ENCODE peak calls at places on chromosome 21, in ten cellular contexts. One of them, this sample, is unnamed.

GRCh38 chr21:33411949-33412430 is 8.8 kb downstream of the IFNGR2 start:
- DNase-seq in uterus: no peak
- DNase-seq in CD8-positive, alpha-beta T cell: no peak
- DNase-seq in left ventricle myocardium inferior: no peak
- DNase-seq in GM13976: no peak
- DNase-seq in colonic mucosa: peak; percentile 70
- DNase-seq in lower lobe of right lung: no peak
- DNase-seq in mucosa of descending colon: peak; percentile 75
- DNase-seq in HL-60: no peak
- DNase-seq in endothelial cell: no peak
- DNase-seq in this sample: no peak

GRCh38 chr21:34284613-34285160 is 79.1 kb upstream of the KCNE2 start:
- DNase-seq in GM13976: no peak
- DNase-seq in CD8-positive, alpha-beta T cell: no peak
- DNase-seq in mucosa of descending colon: no peak
- DNase-seq in uterus: no peak
- DNase-seq in colonic mucosa: no peak
- DNase-seq in left ventricle myocardium inferior: no peak
- DNase-seq in lower lobe of right lung: no peak
- DNase-seq in endothelial cell: no peak
- DNase-seq in HL-60: no peak
- DNase-seq in this sample: no peak

GRCh38 chr21:37636152-37636860 is 269.7 kb downstream of the DYRK1A start:
- DNase-seq in lower lobe of right lung: no peak
- DNase-seq in HL-60: no peak
- DNase-seq in colonic mucosa: no peak
- DNase-seq in CD8-positive, alpha-beta T cell: no peak
- DNase-seq in endothelial cell: no peak
- DNase-seq in mucosa of descending colon: no peak
- DNase-seq in GM13976: no peak
- DNase-seq in uterus: no peak
- DNase-seq in left ventricle myocardium inferior: no peak
- DNase-seq in this sample: no peak

GRCh38 chr21:29418813-29419212 is 120.1 kb downstream of the BACH1 start:
- DNase-seq in GM13976: peak; percentile 27
- DNase-seq in endothelial cell: no peak
- DNase-seq in colonic mucosa: no peak
- DNase-seq in mucosa of descending colon: no peak
- DNase-seq in left ventricle myocardium inferior: no peak
- DNase-seq in CD8-positive, alpha-beta T cell: no peak
- DNase-seq in HL-60: no peak
- DNase-seq in uterus: no peak
- DNase-seq in lower lobe of right lung: no peak
- DNase-seq in this sample: peak; percentile 22

GRCh38 chr21:24658016-24658415 is 949.3 kb downstream of the MRPL39 start:
- DNase-seq in GM13976: no peak
- DNase-seq in CD8-positive, alpha-beta T cell: no peak
- DNase-seq in left ventricle myocardium inferior: no peak
- DNase-seq in uterus: no peak
- DNase-seq in HL-60: no peak
- DNase-seq in colonic mucosa: no peak
- DNase-seq in mucosa of descending colon: no peak
- DNase-seq in lower lobe of right lung: no peak
- DNase-seq in endothelial cell: no peak
- DNase-seq in this sample: no peak

GRCh38 chr21:31198575-31198974 is 145.5 kb downstream of the TIAM1 start:
- DNase-seq in lower lobe of right lung: no peak
- DNase-seq in left ventricle myocardium inferior: no peak
- DNase-seq in mucosa of descending colon: no peak
- DNase-seq in CD8-positive, alpha-beta T cell: no peak
- DNase-seq in endothelial cell: no peak
- DNase-seq in HL-60: no peak
- DNase-seq in colonic mucosa: no peak
- DNase-seq in uterus: no peak
- DNase-seq in GM13976: peak; percentile 43
- DNase-seq in this sample: peak; percentile 38

GRCh38 chr21:34802180-34802899 is 133.5 kb downstream of the CLIC6 start:
- DNase-seq in uterus: no peak
- DNase-seq in left ventricle myocardium inferior: no peak
- DNase-seq in CD8-positive, alpha-beta T cell: no peak
- DNase-seq in mucosa of descending colon: no peak
- DNase-seq in endothelial cell: no peak
- DNase-seq in GM13976: no peak
- DNase-seq in lower lobe of right lung: no peak
- DNase-seq in colonic mucosa: no peak
- DNase-seq in HL-60: no peak
- DNase-seq in this sample: no peak

GRCh38 chr21:34745557-34746255 is 76.9 kb downstream of the CLIC6 start:
- DNase-seq in left ventricle myocardium inferior: peak; percentile 57
- DNase-seq in HL-60: peak; percentile 79
- DNase-seq in endothelial cell: peak; percentile 76
- DNase-seq in uterus: peak; percentile 50
- DNase-seq in GM13976: peak; percentile 79
- DNase-seq in CD8-positive, alpha-beta T cell: peak; percentile 44
- DNase-seq in lower lobe of right lung: peak; percentile 80
- DNase-seq in colonic mucosa: peak; percentile 68
- DNase-seq in mucosa of descending colon: peak; percentile 62
- DNase-seq in this sample: peak; percentile 79

GRCh38 chr21:29674343-29674742 is 265.5 kb downstream of the GRIK1 start:
- DNase-seq in endothelial cell: no peak
- DNase-seq in HL-60: no peak
- DNase-seq in uterus: no peak
- DNase-seq in GM13976: no peak
- DNase-seq in colonic mucosa: no peak
- DNase-seq in left ventricle myocardium inferior: no peak
- DNase-seq in lower lobe of right lung: no peak
- DNase-seq in mucosa of descending colon: no peak
- DNase-seq in CD8-positive, alpha-beta T cell: no peak
- DNase-seq in this sample: no peak

GRCh38 chr21:42193131-42193671 is 25.7 kb upstream of the ABCG1 start:
- DNase-seq in colonic mucosa: peak; percentile 17
- DNase-seq in uterus: no peak
- DNase-seq in mucosa of descending colon: no peak
- DNase-seq in endothelial cell: no peak
- DNase-seq in left ventricle myocardium inferior: no peak
- DNase-seq in GM13976: no peak
- DNase-seq in HL-60: no peak
- DNase-seq in lower lobe of right lung: no peak
- DNase-seq in CD8-positive, alpha-beta T cell: peak; percentile 70
- DNase-seq in this sample: no peak

GRCh38 chr21:18249542-18250152 is 5.0 kb downstream of the CHODL start:
- DNase-seq in GM13976: no peak
- DNase-seq in left ventricle myocardium inferior: no peak
- DNase-seq in colonic mucosa: no peak
- DNase-seq in CD8-positive, alpha-beta T cell: no peak
- DNase-seq in lower lobe of right lung: no peak
- DNase-seq in mucosa of descending colon: no peak
- DNase-seq in uterus: no peak
- DNase-seq in HL-60: no peak
- DNase-seq in endothelial cell: no peak
- DNase-seq in this sample: no peak

GRCh38 chr21:42021751-42022430 is 11.7 kb upstream of the ZBTB21 start:
- DNase-seq in lower lobe of right lung: no peak
- DNase-seq in uterus: no peak
- DNase-seq in left ventricle myocardium inferior: no peak
- DNase-seq in GM13976: peak; percentile 16
- DNase-seq in endothelial cell: peak; percentile 15
- DNase-seq in mucosa of descending colon: no peak
- DNase-seq in colonic mucosa: no peak
- DNase-seq in HL-60: no peak
- DNase-seq in CD8-positive, alpha-beta T cell: no peak
- DNase-seq in this sample: no peak

GRCh38 chr21:30829659-30830058 is at the start of gene KRTAP7-1:
- DNase-seq in HL-60: no peak
- DNase-seq in left ventricle myocardium inferior: no peak
- DNase-seq in endothelial cell: no peak
- DNase-seq in uterus: no peak
- DNase-seq in mucosa of descending colon: no peak
- DNase-seq in colonic mucosa: no peak
- DNase-seq in GM13976: no peak
- DNase-seq in lower lobe of right lung: no peak
- DNase-seq in CD8-positive, alpha-beta T cell: no peak
- DNase-seq in this sample: no peak

GRCh38 chr21:32055305-32055704 is 182.5 kb downstream of the HUNK start:
- DNase-seq in mucosa of descending colon: no peak
- DNase-seq in GM13976: no peak
- DNase-seq in endothelial cell: no peak
- DNase-seq in colonic mucosa: no peak
- DNase-seq in CD8-positive, alpha-beta T cell: no peak
- DNase-seq in uterus: no peak
- DNase-seq in HL-60: no peak
- DNase-seq in left ventricle myocardium inferior: no peak
- DNase-seq in lower lobe of right lung: no peak
- DNase-seq in this sample: no peak

GRCh38 chr21:32884062-32884461 is 112.5 kb upstream of the PAXBP1 start:
- DNase-seq in uterus: no peak
- DNase-seq in endothelial cell: no peak
- DNase-seq in HL-60: no peak
- DNase-seq in mucosa of descending colon: no peak
- DNase-seq in colonic mucosa: no peak
- DNase-seq in left ventricle myocardium inferior: no peak
- DNase-seq in CD8-positive, alpha-beta T cell: no peak
- DNase-seq in GM13976: no peak
- DNase-seq in lower lobe of right lung: no peak
- DNase-seq in this sample: no peak

GRCh38 chr21:39125752-39126485 is 57.3 kb downstream of the PSMG1 start:
- DNase-seq in CD8-positive, alpha-beta T cell: no peak
- DNase-seq in lower lobe of right lung: no peak
- DNase-seq in left ventricle myocardium inferior: no peak
- DNase-seq in HL-60: peak; percentile 72
- DNase-seq in uterus: no peak
- DNase-seq in endothelial cell: peak; percentile 54
- DNase-seq in colonic mucosa: peak; percentile 68
- DNase-seq in mucosa of descending colon: peak; percentile 62
- DNase-seq in GM13976: peak; percentile 56
- DNase-seq in this sample: peak; percentile 39

GRCh38 chr21:39124852-39125251 is 58.4 kb downstream of the PSMG1 start:
- DNase-seq in GM13976: no peak
- DNase-seq in left ventricle myocardium inferior: no peak
- DNase-seq in CD8-positive, alpha-beta T cell: no peak
- DNase-seq in endothelial cell: no peak
- DNase-seq in HL-60: no peak
- DNase-seq in mucosa of descending colon: no peak
- DNase-seq in lower lobe of right lung: no peak
- DNase-seq in uterus: no peak
- DNase-seq in colonic mucosa: no peak
- DNase-seq in this sample: no peak

GRCh38 chr21:39123375-39123774 is 59.9 kb downstream of the PSMG1 start:
- DNase-seq in mucosa of descending colon: no peak
- DNase-seq in colonic mucosa: no peak
- DNase-seq in HL-60: no peak
- DNase-seq in left ventricle myocardium inferior: no peak
- DNase-seq in GM13976: no peak
- DNase-seq in lower lobe of right lung: no peak
- DNase-seq in uterus: no peak
- DNase-seq in endothelial cell: no peak
- DNase-seq in CD8-positive, alpha-beta T cell: no peak
- DNase-seq in this sample: no peak

GRCh38 chr21:39126486-39126806 is 56.8 kb downstream of the PSMG1 start:
- DNase-seq in CD8-positive, alpha-beta T cell: no peak
- DNase-seq in mucosa of descending colon: no peak
- DNase-seq in colonic mucosa: no peak
- DNase-seq in uterus: no peak
- DNase-seq in GM13976: no peak
- DNase-seq in endothelial cell: no peak
- DNase-seq in left ventricle myocardium inferior: no peak
- DNase-seq in lower lobe of right lung: no peak
- DNase-seq in HL-60: no peak
- DNase-seq in this sample: no peak

GRCh38 chr21:39127506-39127905 is 55.7 kb downstream of the PSMG1 start:
- DNase-seq in uterus: no peak
- DNase-seq in colonic mucosa: no peak
- DNase-seq in GM13976: no peak
- DNase-seq in endothelial cell: no peak
- DNase-seq in lower lobe of right lung: no peak
- DNase-seq in left ventricle myocardium inferior: no peak
- DNase-seq in mucosa of descending colon: no peak
- DNase-seq in HL-60: no peak
- DNase-seq in CD8-positive, alpha-beta T cell: no peak
- DNase-seq in this sample: no peak
- TF ChIP-seq CTCF in uterus: no peak
- TF ChIP-seq CTCF in colonic mucosa: no peak
- TF ChIP-seq CTCF in GM13976: no peak
- TF ChIP-seq CTCF in endothelial cell: no peak
- TF ChIP-seq CTCF in lower lobe of right lung: no peak
- TF ChIP-seq CTCF in left ventricle myocardium inferior: no peak
- TF ChIP-seq CTCF in mucosa of descending colon: no peak
- TF ChIP-seq CTCF in HL-60: no peak
- TF ChIP-seq CTCF in CD8-positive, alpha-beta T cell: no peak
- TF ChIP-seq CTCF in this sample: no peak

GRCh38 chr21:46245213-46245915 is 16.8 kb upstream of the LSS start:
- DNase-seq in left ventricle myocardium inferior: no peak
- DNase-seq in endothelial cell: no peak
- DNase-seq in lower lobe of right lung: no peak
- DNase-seq in CD8-positive, alpha-beta T cell: no peak
- DNase-seq in colonic mucosa: no peak
- DNase-seq in GM13976: no peak
- DNase-seq in mucosa of descending colon: no peak
- DNase-seq in HL-60: no peak
- DNase-seq in uterus: no peak
- DNase-seq in this sample: no peak
- TF ChIP-seq CTCF in left ventricle myocardium inferior: no peak
- TF ChIP-seq CTCF in endothelial cell: no peak
- TF ChIP-seq CTCF in lower lobe of right lung: no peak
- TF ChIP-seq CTCF in CD8-positive, alpha-beta T cell: no peak
- TF ChIP-seq CTCF in colonic mucosa: no peak
- TF ChIP-seq CTCF in GM13976: no peak
- TF ChIP-seq CTCF in mucosa of descending colon: no peak
- TF ChIP-seq CTCF in HL-60: no peak
- TF ChIP-seq CTCF in uterus: no peak
- TF ChIP-seq CTCF in this sample: no peak

DNA sequence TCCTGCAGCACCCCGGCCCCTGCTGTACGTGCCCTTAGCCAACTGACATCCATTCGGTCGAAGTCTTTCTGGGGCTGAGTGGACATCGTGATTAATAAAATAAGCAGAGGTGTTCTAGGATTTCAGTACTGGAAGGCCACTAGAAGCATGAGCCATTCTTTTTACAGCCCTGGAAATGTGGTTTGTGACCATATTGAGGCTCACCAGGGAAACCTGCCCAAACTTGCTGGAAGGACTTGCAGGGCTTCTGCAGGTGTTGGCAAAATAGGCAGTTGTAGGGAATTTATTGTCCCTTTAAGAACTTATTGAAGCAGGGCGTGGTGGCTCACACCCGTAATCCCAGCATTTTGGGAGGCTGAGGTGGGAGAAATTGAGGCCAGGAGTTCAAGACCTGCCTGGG is 80.8 kb downstream of the DOP1B start:
- DNase-seq in left ventricle myocardium inferior: no peak
- DNase-seq in HL-60: no peak
- DNase-seq in uterus: no peak
- DNase-seq in endothelial cell: no peak
- DNase-seq in lower lobe of right lung: no peak
- DNase-seq in GM13976: no peak
- DNase-seq in CD8-positive, alpha-beta T cell: no peak
- DNase-seq in mucosa of descending colon: no peak
- DNase-seq in colonic mucosa: no peak
- DNase-seq in this sample: no peak
- TF ChIP-seq CTCF in left ventricle myocardium inferior: no peak
- TF ChIP-seq CTCF in HL-60: no peak
- TF ChIP-seq CTCF in uterus: no peak
- TF ChIP-seq CTCF in endothelial cell: no peak
- TF ChIP-seq CTCF in lower lobe of right lung: no peak
- TF ChIP-seq CTCF in GM13976: no peak
- TF ChIP-seq CTCF in CD8-positive, alpha-beta T cell: no peak
- TF ChIP-seq CTCF in mucosa of descending colon: no peak
- TF ChIP-seq CTCF in colonic mucosa: no peak
- TF ChIP-seq CTCF in this sample: no peak

GRCh38 chr21:27555996-27556395 is 589.1 kb upstream of the ADAMTS5 start:
- DNase-seq in GM13976: no peak
- DNase-seq in colonic mucosa: no peak
- DNase-seq in mucosa of descending colon: no peak
- DNase-seq in lower lobe of right lung: no peak
- DNase-seq in left ventricle myocardium inferior: no peak
- DNase-seq in uterus: no peak
- DNase-seq in HL-60: no peak
- DNase-seq in endothelial cell: no peak
- DNase-seq in CD8-positive, alpha-beta T cell: no peak
- DNase-seq in this sample: no peak
- TF ChIP-seq CTCF in GM13976: no peak
- TF ChIP-seq CTCF in colonic mucosa: no peak
- TF ChIP-seq CTCF in mucosa of descending colon: no peak
- TF ChIP-seq CTCF in lower lobe of right lung: no peak
- TF ChIP-seq CTCF in left ventricle myocardium inferior: no peak
- TF ChIP-seq CTCF in uterus: no peak
- TF ChIP-seq CTCF in HL-60: no peak
- TF ChIP-seq CTCF in endothelial cell: no peak
- TF ChIP-seq CTCF in CD8-positive, alpha-beta T cell: no peak
- TF ChIP-seq CTCF in this sample: no peak

This sample was measured in GM10248.